ENCODE peak calls at places on chromosome X, in seven cellular contexts. U, E, V, Q, I, M and B are unnamed samples.

GRCh38 chrX:129495941-129496340 is 27.3 kb downstream of the SMARCA1 start:
- DNase-seq in U (no peak), E (no peak), V (no peak), Q (no peak), I (no peak), M (no peak), B (no peak)

GRCh38 chrX:56745019-56745418 is 16.0 kb downstream of the NBDY start:
- DNase-seq in U (no peak), E (no peak), V (no peak), Q (no peak), I (peak; percentile 60), M (no peak), B (no peak)

GRCh38 chrX:82362550-82362949 is 1145.5 kb upstream of the POU3F4 start:
- DNase-seq in U (no peak), E (no peak), V (no peak), Q (no peak), I (no peak), M (no peak), B (no peak)

GRCh38 chrX:148049441-148049840 is 68.3 kb downstream of the FMR1NB start:
- DNase-seq in U (no peak), E (no peak), V (no peak), Q (peak; percentile 50), I (no peak), M (no peak), B (no peak)

GRCh38 chrX:3678287-3678686 is 35.2 kb downstream of the PRKX start:
- DNase-seq in U (no peak), E (no peak), V (no peak), Q (no peak), I (no peak), M (no peak), B (no peak)

GRCh38 chrX:267771-268261 is 13.4 kb upstream of the PLCXD1 start:
- DNase-seq in U (peak; percentile 44), E (no peak), V (no peak), Q (no peak), I (no peak), M (no peak), B (no peak)

GRCh38 chrX:46929439-46930018 is 17.3 kb downstream of the JADE3 start:
- DNase-seq in U (no peak), E (no peak), V (no peak), Q (no peak), I (peak; percentile 40), M (no peak), B (no peak)

GRCh38 chrX:826026-826425 is 195.4 kb downstream of the SHOX start:
- DNase-seq in U (no peak), E (no peak), V (no peak), Q (no peak), I (peak; percentile 60), M (no peak), B (no peak)

GRCh38 chrX:925094-925493 is 287.4 kb downstream of the CRLF2 start:
- DNase-seq in U (no peak), E (no peak), V (no peak), Q (no peak), I (no peak), M (no peak), B (no peak)

GRCh38 chrX:16832301-16832700 is 37.9 kb downstream of the RBBP7 start:
- DNase-seq in U (no peak), E (no peak), V (no peak), Q (no peak), I (no peak), M (no peak), B (no peak)

GRCh38 chrX:154372612-154373022 is 1.8 kb downstream of the FLNA start:
- DNase-seq in U (no peak), E (no peak), V (no peak), Q (peak; percentile 80), I (peak; percentile 48), M (peak; percentile 51), B (no peak)

GRCh38 chrX:41332408-41332987 is 1.5 kb upstream of the DDX3X start:
- DNase-seq in U (peak; percentile 55), E (peak; percentile 17), V (no peak), Q (peak; percentile 64), I (peak; percentile 12), M (no peak), B (peak; percentile 6)

GRCh38 chrX:150165776-150166610 is 197.1 kb upstream of the MAMLD1 start:
- DNase-seq in U (no peak), E (no peak), V (no peak), Q (no peak), I (no peak), M (no peak), B (no peak)

GRCh38 chrX:118117069-118117405 is 427 bp upstream of the KLHL13 start:
- DNase-seq in U (no peak), E (no peak), V (no peak), Q (no peak), I (peak; percentile 1), M (no peak), B (no peak)
- H3K4me3 ChIP-seq in U (peak overlapping the region; percentile 40), E (peak overlapping the region; percentile 32), V (peak overlapping the region; percentile 76), Q (no peak overlapping the region), I (peak overlapping the region; percentile 60), M (peak overlapping the region; percentile 48), B (no peak overlapping the region)

DNA sequence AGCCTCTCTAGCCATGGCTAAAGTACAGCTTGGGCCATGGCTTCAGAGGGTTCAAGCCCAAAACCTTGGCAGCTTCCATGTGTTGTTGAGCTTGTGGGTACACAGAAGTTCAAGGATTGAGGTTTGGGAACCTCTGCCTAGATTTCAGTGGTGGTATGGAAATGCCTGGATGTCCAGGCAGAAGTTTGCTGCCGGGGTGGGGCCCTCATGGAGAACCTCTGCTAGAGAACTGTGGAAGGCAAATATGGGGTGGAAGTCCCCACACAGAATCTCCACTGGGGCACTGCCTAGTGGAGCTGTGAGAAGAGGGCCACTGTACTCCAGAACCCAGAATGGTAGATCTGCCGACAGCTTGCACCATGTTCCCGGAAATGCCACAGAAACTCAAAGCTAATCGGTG is 59.5 kb downstream of the NEXMIF start:
- DNase-seq in U (no peak), E (no peak), V (no peak), Q (no peak), I (no peak), M (no peak), B (no peak)
- H3K27ac ChIP-seq in U (no peak overlapping the region), E (no peak overlapping the region), V (no peak overlapping the region), Q (no peak overlapping the region), I (no peak overlapping the region), M (no peak overlapping the region), B (no peak overlapping the region)

GRCh38 chrX:15334561-15334960 is 762 bp downstream of the PIGA start:
- DNase-seq in U (no peak), E (no peak), V (no peak), Q (peak; percentile 59), I (peak; percentile 1), M (no peak), B (no peak)

GRCh38 chrX:15335135-15336022 is at the start of gene PIGA:
- DNase-seq in U (peak; percentile 95), E (peak; percentile 94), V (peak; percentile 94), Q (peak; percentile 96), I (peak; percentile 96), M (peak; percentile 92), B (peak; percentile 90)

GRCh38 chrX:15340867-15341266 is 5.5 kb upstream of the PIGA start:
- DNase-seq in U (no peak), E (no peak), V (no peak), Q (no peak), I (no peak), M (no peak), B (no peak)

GRCh38 chrX:15336023-15336413 is 695 bp upstream of the PIGA start:
- DNase-seq in U (peak; percentile 16), E (no peak), V (no peak), Q (peak; percentile 20), I (peak; percentile 59), M (no peak), B (peak; percentile 43)
- H3K4me3 ChIP-seq in U (peak overlapping the region; percentile 32), E (peak overlapping the region; percentile 29), V (peak overlapping the region; percentile 73), Q (peak overlapping the region; percentile 85), I (peak overlapping the region; percentile 51), M (peak overlapping the region; percentile 42), B (peak overlapping the region; percentile 44)

DNA sequence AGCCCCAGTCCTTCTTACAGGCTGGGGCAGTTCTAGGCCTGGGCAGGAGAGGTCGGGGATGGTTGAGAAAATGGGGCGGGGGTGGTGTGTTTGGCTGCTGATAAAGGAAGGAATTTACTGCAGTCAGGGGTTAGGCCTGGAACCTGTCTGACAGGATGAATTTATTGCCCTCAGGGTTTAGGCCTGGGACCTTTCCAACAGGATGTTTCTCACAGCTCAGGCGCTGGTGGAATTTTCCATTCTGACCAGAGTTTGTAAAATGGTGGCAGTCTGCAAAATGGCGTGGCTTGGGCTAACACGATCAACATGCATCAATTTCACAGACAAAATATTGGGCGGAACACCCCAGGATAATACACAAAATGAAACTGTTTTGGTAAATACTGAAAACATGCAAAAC is 83.5 kb upstream of the SPIN4 start:
- DNase-seq in U (peak; percentile 55), E (no peak), V (no peak), Q (no peak), I (no peak), M (no peak), B (no peak)
- H3K27ac ChIP-seq in U (peak overlapping the region; percentile 3), E (no peak overlapping the region), V (no peak overlapping the region), Q (no peak overlapping the region), I (no peak overlapping the region), M (no peak overlapping the region), B (no peak overlapping the region)

DNA sequence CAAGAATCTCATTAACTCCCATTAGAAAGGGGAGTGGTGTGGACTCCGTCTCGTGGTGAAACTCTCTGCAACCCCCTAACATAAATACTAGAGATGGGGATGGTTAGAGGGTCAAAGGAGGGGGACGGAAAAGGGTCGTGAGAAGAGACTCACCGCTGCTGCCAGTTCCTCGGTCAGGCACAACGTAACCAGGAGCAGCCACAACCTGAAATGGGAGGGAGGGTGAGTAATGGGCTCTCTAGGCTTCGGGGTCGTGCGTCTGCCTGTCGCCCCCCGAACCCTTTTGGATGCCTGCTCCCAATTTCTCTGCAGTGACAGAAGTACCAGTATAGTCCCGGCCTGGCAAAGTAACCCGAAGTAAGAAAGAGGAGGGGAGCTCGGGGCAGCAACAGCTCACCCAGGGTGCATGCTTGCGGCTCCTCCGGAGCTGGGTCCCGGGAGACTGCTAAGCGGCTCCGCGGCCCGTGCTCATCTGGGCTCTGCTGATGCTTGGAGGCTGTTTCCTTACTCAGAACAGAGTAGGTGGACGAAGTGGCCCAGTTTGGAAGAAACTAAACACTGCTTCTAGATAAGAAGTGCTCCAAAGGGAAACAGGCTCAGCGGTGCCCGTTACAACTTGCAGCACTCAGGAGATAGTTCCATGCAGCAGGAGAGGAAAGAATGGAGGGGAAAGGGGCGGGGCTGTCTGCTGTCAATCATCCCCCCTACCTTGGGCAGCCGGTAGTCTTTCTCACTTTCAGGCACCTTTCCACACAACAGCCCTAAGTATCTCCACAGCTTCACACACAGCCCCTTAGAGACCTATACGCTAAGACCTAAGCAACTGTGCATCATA is at the start of gene COL4A6:
- DNase-seq in U (no peak), E (peak; percentile 5), V (no peak), Q (no peak), I (peak; percentile 5), M (peak; percentile 22), B (no peak)
- H3K4me3 ChIP-seq in U (no peak within 1 kb of the TSS), E (peak within 1 kb of the TSS; percentile 39), V (peak within 1 kb of the TSS; percentile 70), Q (no peak within 1 kb of the TSS), I (peak within 1 kb of the TSS; percentile 68), M (peak within 1 kb of the TSS; percentile 49), B (no peak within 1 kb of the TSS)